ENCODE peak calls at places on chromosomes 16 and 17, in nine cellular contexts. One of them, this sample, is unnamed.

GRCh38 chr17:4534928-4535666 is 20.1 kb downstream of the MYBBP1A start:
- DNase-seq in activated T-helper 9 cell treated with anti-CD3 and anti-CD28 coated beads, Interleukin-2, amount 50 U/mL, for 16 hours: no peak
- DNase-seq in KBM-7: no peak
- DNase-seq in AG20443: no peak
- DNase-seq in memory B cell: no peak
- DNase-seq in anterior cingulate cortex: no peak
- DNase-seq in glutamatergic neuron: no peak
- DNase-seq in pons: peak
- DNase-seq in NCI-H460: no peak
- DNase-seq in this sample: no peak

GRCh38 chr17:40447148-40447644 is 3.9 kb downstream of the IGFBP4 start:
- DNase-seq in memory B cell: no peak
- DNase-seq in pons: no peak
- DNase-seq in AG20443: no peak
- DNase-seq in anterior cingulate cortex: no peak
- DNase-seq in NCI-H460: no peak
- DNase-seq in glutamatergic neuron: no peak
- DNase-seq in KBM-7: no peak
- DNase-seq in activated T-helper 9 cell treated with anti-CD3 and anti-CD28 coated beads, Interleukin-2, amount 50 U/mL, for 16 hours: no peak
- DNase-seq in this sample: no peak

GRCh38 chr17:59154721-59155438 is at the start of gene SKA2:
- DNase-seq in glutamatergic neuron: peak
- DNase-seq in AG20443: peak
- DNase-seq in activated T-helper 9 cell treated with anti-CD3 and anti-CD28 coated beads, Interleukin-2, amount 50 U/mL, for 16 hours: peak
- DNase-seq in anterior cingulate cortex: peak
- DNase-seq in pons: no peak
- DNase-seq in KBM-7: no peak
- DNase-seq in memory B cell: peak
- DNase-seq in NCI-H460: no peak
- DNase-seq in this sample: peak

GRCh38 chr17:77666881-77667395 is 291.6 kb upstream of the TNRC6C start:
- DNase-seq in glutamatergic neuron: no peak
- DNase-seq in pons: no peak
- DNase-seq in KBM-7: peak
- DNase-seq in AG20443: no peak
- DNase-seq in NCI-H460: no peak
- DNase-seq in activated T-helper 9 cell treated with anti-CD3 and anti-CD28 coated beads, Interleukin-2, amount 50 U/mL, for 16 hours: peak
- DNase-seq in anterior cingulate cortex: no peak
- DNase-seq in memory B cell: peak
- DNase-seq in this sample: no peak

GRCh38 chr16:16071631-16072244 is 122.3 kb downstream of the ABCC1 start:
- DNase-seq in KBM-7: peak
- DNase-seq in AG20443: no peak
- DNase-seq in anterior cingulate cortex: no peak
- DNase-seq in NCI-H460: no peak
- DNase-seq in pons: no peak
- DNase-seq in activated T-helper 9 cell treated with anti-CD3 and anti-CD28 coated beads, Interleukin-2, amount 50 U/mL, for 16 hours: no peak
- DNase-seq in memory B cell: no peak
- DNase-seq in glutamatergic neuron: peak
- DNase-seq in this sample: no peak

GRCh38 chr16:84643180-84643583 is 5.1 kb upstream of the KLHL36 start:
- DNase-seq in activated T-helper 9 cell treated with anti-CD3 and anti-CD28 coated beads, Interleukin-2, amount 50 U/mL, for 16 hours: no peak
- DNase-seq in AG20443: peak
- DNase-seq in memory B cell: no peak
- DNase-seq in pons: no peak
- DNase-seq in anterior cingulate cortex: no peak
- DNase-seq in NCI-H460: no peak
- DNase-seq in KBM-7: peak
- DNase-seq in glutamatergic neuron: peak
- DNase-seq in this sample: peak

GRCh38 chr16:74868501-74868900 is 93.9 kb upstream of the FA2H start:
- DNase-seq in KBM-7: no peak
- DNase-seq in AG20443: peak
- DNase-seq in activated T-helper 9 cell treated with anti-CD3 and anti-CD28 coated beads, Interleukin-2, amount 50 U/mL, for 16 hours: no peak
- DNase-seq in glutamatergic neuron: no peak
- DNase-seq in anterior cingulate cortex: no peak
- DNase-seq in NCI-H460: peak
- DNase-seq in memory B cell: no peak
- DNase-seq in pons: peak
- DNase-seq in this sample: peak

GRCh38 chr16:25110392-25110947 is 1.1 kb upstream of the LCMT1 start:
- DNase-seq in anterior cingulate cortex: no peak
- DNase-seq in NCI-H460: no peak
- DNase-seq in glutamatergic neuron: no peak
- DNase-seq in activated T-helper 9 cell treated with anti-CD3 and anti-CD28 coated beads, Interleukin-2, amount 50 U/mL, for 16 hours: no peak
- DNase-seq in pons: peak
- DNase-seq in KBM-7: peak
- DNase-seq in memory B cell: no peak
- DNase-seq in AG20443: no peak
- DNase-seq in this sample: no peak